ENCODE peak calls at places on chromosomes 5 and 9, in eight cellular contexts. U is NAMALWA; Y is naive B cell; C is GM03348; R is activated T-helper 1 cell treated with Interleukin-2 at 50 U/mL for 16 hours; Z is GM13976; S is stimulated activated CD8-positive, alpha-beta memory T cell treated with anti-CD3 and anti-CD28 coated beads, Interleukin-4, amount 100 ng/mL, for 1 hour; I is caudate nucleus. P is an unnamed sample.

GRCh38 chr9:33320568-33321261 is 30.4 kb downstream of the NFX1 start:
- DNase-seq in U (no peak), Y (no peak), C (peak; percentile 84), R (no peak), Z (no peak), S (no peak), I (no peak), P (peak; percentile 87)

GRCh38 chr9:83509372-83509771 is 28.8 kb downstream of the FRMD3 start:
- DNase-seq in U (no peak), Y (no peak), C (peak; percentile 38), R (no peak), Z (no peak), S (no peak), I (no peak), P (peak; percentile 62)

GRCh38 chr5:130514984-130515690 is 610.9 kb downstream of the CHSY3 start:
- DNase-seq in U (no peak), Y (no peak), C (no peak), R (no peak), Z (no peak), S (no peak), I (no peak), P (peak; percentile 13)

GRCh38 chr9:15239816-15240215 is 67.2 kb downstream of the TTC39B start:
- DNase-seq in U (no peak), Y (no peak), C (peak; percentile 61), R (no peak), Z (no peak), S (no peak), I (no peak), P (peak; percentile 40)

GRCh38 chr5:106974256-106974655 is 696.5 kb downstream of the EFNA5 start:
- DNase-seq in U (no peak), Y (no peak), C (no peak), R (no peak), Z (no peak), S (no peak), I (no peak), P (no peak)

GRCh38 chr9:27817747-27818146 is 244.5 kb upstream of the C9orf72 start:
- DNase-seq in U (no peak), Y (no peak), C (no peak), R (no peak), Z (no peak), S (no peak), I (no peak), P (no peak)

GRCh38 chr9:114033397-114034103 is 44.5 kb downstream of the AMBP start:
- DNase-seq in U (peak; percentile 35), Y (no peak), C (peak; percentile 41), R (no peak), Z (peak; percentile 58), S (no peak), I (peak; percentile 24), P (peak; percentile 20)

GRCh38 chr5:172583931-172584511 is 57.0 kb upstream of the NEURL1B start:
- DNase-seq in U (no peak), Y (no peak), C (no peak), R (no peak), Z (no peak), S (no peak), I (no peak), P (no peak)

GRCh38 chr9:21160178-21160577 is 6.3 kb downstream of the IFNA21 start:
- DNase-seq in U (peak; percentile 26), Y (no peak), C (no peak), R (no peak), Z (peak; percentile 18), S (no peak), I (no peak), P (no peak)

GRCh38 chr9:90433398-90433890 is 209.2 kb downstream of the DIRAS2 start:
- DNase-seq in U (no peak), Y (no peak), C (no peak), R (no peak), Z (no peak), S (no peak), I (no peak), P (no peak)

GRCh38 chr5:39352170-39352569 is 12.1 kb downstream of the C9 start:
- DNase-seq in U (no peak), Y (no peak), C (no peak), R (no peak), Z (no peak), S (no peak), I (no peak), P (no peak)

GRCh38 chr5:18968966-18969365 is 1019.0 kb downstream of the CDH18 start:
- DNase-seq in U (no peak), Y (no peak), C (no peak), R (no peak), Z (no peak), S (no peak), I (no peak), P (no peak)

GRCh38 chr9:38622083-38622674 is 1.8 kb upstream of the ANKRD18A start:
- DNase-seq in U (no peak), Y (no peak), C (no peak), R (no peak), Z (peak; percentile 30), S (no peak), I (peak; percentile 38), P (no peak)

GRCh38 chr9:120187758-120188157 is 392.2 kb downstream of the CDK5RAP2 start:
- DNase-seq in U (no peak), Y (no peak), C (no peak), R (no peak), Z (no peak), S (no peak), I (no peak), P (no peak)

GRCh38 chr5:132272341-132273210 is 15.1 kb downstream of the PDLIM4 start:
- DNase-seq in U (peak; percentile 84), Y (peak; percentile 55), C (peak; percentile 69), R (peak; percentile 45), Z (peak; percentile 75), S (peak; percentile 50), I (peak; percentile 18), P (no peak)

GRCh38 chr9:5671711-5672353 is 42.9 kb downstream of the RIC1 start:
- DNase-seq in U (no peak), Y (no peak), C (no peak), R (no peak), Z (no peak), S (no peak), I (no peak), P (no peak)

GRCh38 chr5:53357439-53357838 is 123.0 kb upstream of the FST start:
- DNase-seq in U (no peak), Y (no peak), C (no peak), R (no peak), Z (no peak), S (no peak), I (no peak), P (no peak)

GRCh38 chr5:175728316-175728715 is 70.4 kb downstream of the HRH2 start:
- DNase-seq in U (no peak), Y (no peak), C (no peak), R (no peak), Z (no peak), S (no peak), I (no peak), P (no peak)

GRCh38 chr5:73365301-73365853 is 83.2 kb downstream of the FOXD1 start:
- DNase-seq in U (no peak), Y (no peak), C (peak; percentile 71), R (no peak), Z (no peak), S (no peak), I (no peak), P (peak; percentile 81)

GRCh38 chr9:17847908-17848307 is 269.0 kb downstream of the SH3GL2 start:
- DNase-seq in U (no peak), Y (no peak), C (no peak), R (no peak), Z (no peak), S (no peak), I (no peak), P (no peak)

GRCh38 chr5:14561741-14562140 is 19.9 kb upstream of the OTULINL start:
- DNase-seq in U (no peak), Y (no peak), C (no peak), R (no peak), Z (no peak), S (no peak), I (no peak), P (no peak)

GRCh38 chr5:158303261-158303660 is 444.3 kb upstream of the CLINT1 start:
- DNase-seq in U (no peak), Y (no peak), C (no peak), R (no peak), Z (no peak), S (no peak), I (no peak), P (no peak)

GRCh38 chr9:8651830-8652229 is 852.3 kb upstream of the DMAC1 start:
- DNase-seq in U (no peak), Y (no peak), C (no peak), R (no peak), Z (no peak), S (no peak), I (no peak), P (no peak)

GRCh38 chr5:179171816-179172745 is 111.9 kb downstream of the ZNF354C start:
- DNase-seq in U (no peak), Y (no peak), C (no peak), R (no peak), Z (no peak), S (no peak), I (no peak), P (no peak)

GRCh38 chr5:75632321-75632720 is 21.1 kb downstream of the ANKDD1B start:
- DNase-seq in U (no peak), Y (no peak), C (no peak), R (no peak), Z (no peak), S (no peak), I (no peak), P (no peak)

GRCh38 chr9:132479733-132480132 is 69.7 kb downstream of the CFAP77 start:
- DNase-seq in U (no peak), Y (no peak), C (no peak), R (no peak), Z (no peak), S (no peak), I (no peak), P (no peak)

GRCh38 chr5:54477941-54478478 is 22.5 kb downstream of the HSPB3 start:
- DNase-seq in U (no peak), Y (no peak), C (no peak), R (no peak), Z (no peak), S (no peak), I (no peak), P (no peak)

GRCh38 chr5:142872795-142873194 is 102.6 kb downstream of the ARHGAP26 start:
- DNase-seq in U (no peak), Y (no peak), C (no peak), R (no peak), Z (no peak), S (no peak), I (no peak), P (no peak)

GRCh38 chr9:27247756-27248155 is 49.2 kb downstream of the EQTN start:
- DNase-seq in U (peak; percentile 65), Y (peak; percentile 5), C (peak; percentile 69), R (no peak), Z (peak; percentile 25), S (no peak), I (no peak), P (peak; percentile 63)

GRCh38 chr5:140165101-140165920 is 9.7 kb upstream of the CYSTM1 start:
- DNase-seq in U (no peak), Y (no peak), C (no peak), R (no peak), Z (no peak), S (no peak), I (no peak), P (no peak)

GRCh38 chr5:137453476-137454080 is 45.5 kb downstream of the SPOCK1 start:
- DNase-seq in U (peak; percentile 49), Y (no peak), C (no peak), R (no peak), Z (no peak), S (no peak), I (no peak), P (peak; percentile 35)

P was measured in AG08395.